ENCODE peak calls at places on chromosomes 2 and 18, in four cellular contexts. T, S, H and K are unnamed samples.
A peak's percentile ranks its signal among the peaks of the same experiment; 100 is the strongest.

GRCh38 chr18:64073956-64074355 is 74.9 kb downstream of the LINC00305 start:
- DNase-seq in S (no peak), T (no peak), H (no peak), K (no peak)

GRCh38 chr18:35514752-35515459 is 17.1 kb upstream of the INO80C start:
- DNase-seq in S (no peak), H (no peak), T (peak; percentile 27), K (no peak)

GRCh38 chr18:45449761-45450227 is 165.5 kb upstream of the SLC14A2 start:
- DNase-seq in S (peak; percentile 43), T (peak; percentile 58), H (no peak), K (no peak)

GRCh38 chr2:201882353-201883095 is 76.2 kb downstream of the CDK15 start:
- DNase-seq in T (no peak), H (no peak), S (no peak), K (no peak)

GRCh38 chr2:237413293-237414055 is 490 bp downstream of the COL6A3 start:
- DNase-seq in T (no peak), S (no peak), H (no peak), K (no peak)

GRCh38 chr18:56139792-56140254 is 498.6 kb downstream of the TXNL1 start:
- DNase-seq in H (no peak), T (no peak), S (peak; percentile 1), K (peak; percentile 30)

GRCh38 chr2:75047907-75048625 is 89.6 kb downstream of the POLE4 start:
- DNase-seq in H (no peak), S (no peak), T (no peak), K (peak; percentile 33)

GRCh38 chr2:174939046-174939445 is 66.1 kb downstream of the CHN1 start:
- DNase-seq in T (no peak), H (no peak), S (no peak), K (peak; percentile 9)

GRCh38 chr2:111946294-111947114 is 48.1 kb downstream of the MERTK start:
- DNase-seq in S (no peak), H (no peak), T (peak; percentile 77), K (peak; percentile 40)

GRCh38 chr2:207253946-207254345 is 88.2 kb upstream of the KLF7 start:
- DNase-seq in S (no peak), T (no peak), H (no peak), K (peak; percentile 82)

GRCh38 chr2:72548081-72548764 is 277.6 kb downstream of the EXOC6B start:
- DNase-seq in H (no peak), S (no peak), T (no peak), K (no peak)

GRCh38 chr2:120552800-120553471 is 182.7 kb upstream of the GLI2 start:
- DNase-seq in S (peak; percentile 31), H (no peak), T (peak; percentile 84), K (no peak)

GRCh38 chr2:46326231-46326980 is 29.2 kb downstream of the EPAS1 start:
- DNase-seq in H (no peak), T (peak; percentile 69), S (no peak), K (no peak)

GRCh38 chr2:109352066-109352897 is 223.3 kb downstream of the SH3RF3 start:
- DNase-seq in S (no peak), H (no peak), T (peak; percentile 20), K (no peak)